ENCODE peak calls at places on chromosomes 5 and 9, in nine cellular contexts. One of them, this sample, is unnamed.

GRCh38 chr5:5135957-5136676 is 4.0 kb upstream of the ADAMTS16 start:
- DNase-seq in HFF-Myc: no peak
- DNase-seq in right cardiac atrium: no peak
- DNase-seq in neuronal stem cell: no peak
- DNase-seq in cardiac muscle cell: no peak
- DNase-seq in skeletal muscle cell: no peak
- DNase-seq in endodermal cell: peak
- DNase-seq in mesenchymal stem cell: peak
- DNase-seq in Caco-2: peak
- DNase-seq in this sample: peak

GRCh38 chr9:92607088-92607487 is 62.8 kb downstream of the IPPK start:
- DNase-seq in neuronal stem cell: no peak
- DNase-seq in cardiac muscle cell: peak
- DNase-seq in endodermal cell: no peak
- DNase-seq in HFF-Myc: peak
- DNase-seq in skeletal muscle cell: peak
- DNase-seq in Caco-2: no peak
- DNase-seq in mesenchymal stem cell: peak
- DNase-seq in right cardiac atrium: no peak
- DNase-seq in this sample: peak

GRCh38 chr5:15601274-15601673 is 101.3 kb downstream of the FBXL7 start:
- DNase-seq in neuronal stem cell: no peak
- DNase-seq in mesenchymal stem cell: no peak
- DNase-seq in endodermal cell: no peak
- DNase-seq in HFF-Myc: no peak
- DNase-seq in Caco-2: no peak
- DNase-seq in right cardiac atrium: no peak
- DNase-seq in skeletal muscle cell: no peak
- DNase-seq in cardiac muscle cell: no peak
- DNase-seq in this sample: no peak

GRCh38 chr9:36101916-36102741 is 34.4 kb upstream of the GLIPR2 start:
- DNase-seq in Caco-2: peak
- DNase-seq in skeletal muscle cell: peak
- DNase-seq in neuronal stem cell: no peak
- DNase-seq in mesenchymal stem cell: peak
- DNase-seq in endodermal cell: no peak
- DNase-seq in right cardiac atrium: no peak
- DNase-seq in HFF-Myc: peak
- DNase-seq in cardiac muscle cell: peak
- DNase-seq in this sample: peak

GRCh38 chr9:89189215-89189614 is 10.6 kb upstream of the SHC3 start:
- DNase-seq in HFF-Myc: no peak
- DNase-seq in cardiac muscle cell: no peak
- DNase-seq in right cardiac atrium: no peak
- DNase-seq in endodermal cell: no peak
- DNase-seq in Caco-2: no peak
- DNase-seq in skeletal muscle cell: no peak
- DNase-seq in neuronal stem cell: no peak
- DNase-seq in mesenchymal stem cell: peak
- DNase-seq in this sample: no peak

GRCh38 chr9:113675475-113675941 is 200.6 kb upstream of the ZNF618 start:
- DNase-seq in Caco-2: no peak
- DNase-seq in right cardiac atrium: peak
- DNase-seq in cardiac muscle cell: peak
- DNase-seq in HFF-Myc: peak
- DNase-seq in endodermal cell: no peak
- DNase-seq in neuronal stem cell: no peak
- DNase-seq in skeletal muscle cell: peak
- DNase-seq in mesenchymal stem cell: peak
- DNase-seq in this sample: peak

GRCh38 chr9:107283621-107284616 is 840 bp downstream of the RAD23B start:
- DNase-seq in right cardiac atrium: peak
- DNase-seq in neuronal stem cell: peak
- DNase-seq in Caco-2: peak
- DNase-seq in mesenchymal stem cell: peak
- DNase-seq in cardiac muscle cell: peak
- DNase-seq in HFF-Myc: peak
- DNase-seq in endodermal cell: peak
- DNase-seq in skeletal muscle cell: peak
- DNase-seq in this sample: peak

GRCh38 chr9:16671591-16672137 is 198.8 kb downstream of the BNC2 start:
- DNase-seq in endodermal cell: no peak
- DNase-seq in mesenchymal stem cell: peak
- DNase-seq in HFF-Myc: no peak
- DNase-seq in skeletal muscle cell: peak
- DNase-seq in cardiac muscle cell: peak
- DNase-seq in neuronal stem cell: no peak
- DNase-seq in right cardiac atrium: no peak
- DNase-seq in Caco-2: no peak
- DNase-seq in this sample: peak

GRCh38 chr5:102668220-102668930 is 86.7 kb upstream of the PAM start:
- DNase-seq in cardiac muscle cell: no peak
- DNase-seq in endodermal cell: no peak
- DNase-seq in mesenchymal stem cell: no peak
- DNase-seq in HFF-Myc: no peak
- DNase-seq in skeletal muscle cell: no peak
- DNase-seq in right cardiac atrium: no peak
- DNase-seq in neuronal stem cell: no peak
- DNase-seq in Caco-2: no peak
- DNase-seq in this sample: no peak

GRCh38 chr5:102663771-102664530 is 91.2 kb upstream of the PAM start:
- DNase-seq in mesenchymal stem cell: peak
- DNase-seq in cardiac muscle cell: no peak
- DNase-seq in neuronal stem cell: no peak
- DNase-seq in Caco-2: no peak
- DNase-seq in HFF-Myc: no peak
- DNase-seq in endodermal cell: no peak
- DNase-seq in skeletal muscle cell: no peak
- DNase-seq in right cardiac atrium: no peak
- DNase-seq in this sample: peak

GRCh38 chr5:102664946-102665345 is 90.2 kb upstream of the PAM start:
- DNase-seq in mesenchymal stem cell: no peak
- DNase-seq in skeletal muscle cell: no peak
- DNase-seq in neuronal stem cell: no peak
- DNase-seq in endodermal cell: no peak
- DNase-seq in HFF-Myc: no peak
- DNase-seq in right cardiac atrium: no peak
- DNase-seq in Caco-2: no peak
- DNase-seq in cardiac muscle cell: no peak
- DNase-seq in this sample: no peak

GRCh38 chr5:102670224-102670836 is 84.8 kb upstream of the PAM start:
- DNase-seq in HFF-Myc: no peak
- DNase-seq in endodermal cell: peak
- DNase-seq in Caco-2: peak
- DNase-seq in cardiac muscle cell: peak
- DNase-seq in neuronal stem cell: no peak
- DNase-seq in right cardiac atrium: peak
- DNase-seq in skeletal muscle cell: no peak
- DNase-seq in mesenchymal stem cell: no peak
- DNase-seq in this sample: peak

DNA sequence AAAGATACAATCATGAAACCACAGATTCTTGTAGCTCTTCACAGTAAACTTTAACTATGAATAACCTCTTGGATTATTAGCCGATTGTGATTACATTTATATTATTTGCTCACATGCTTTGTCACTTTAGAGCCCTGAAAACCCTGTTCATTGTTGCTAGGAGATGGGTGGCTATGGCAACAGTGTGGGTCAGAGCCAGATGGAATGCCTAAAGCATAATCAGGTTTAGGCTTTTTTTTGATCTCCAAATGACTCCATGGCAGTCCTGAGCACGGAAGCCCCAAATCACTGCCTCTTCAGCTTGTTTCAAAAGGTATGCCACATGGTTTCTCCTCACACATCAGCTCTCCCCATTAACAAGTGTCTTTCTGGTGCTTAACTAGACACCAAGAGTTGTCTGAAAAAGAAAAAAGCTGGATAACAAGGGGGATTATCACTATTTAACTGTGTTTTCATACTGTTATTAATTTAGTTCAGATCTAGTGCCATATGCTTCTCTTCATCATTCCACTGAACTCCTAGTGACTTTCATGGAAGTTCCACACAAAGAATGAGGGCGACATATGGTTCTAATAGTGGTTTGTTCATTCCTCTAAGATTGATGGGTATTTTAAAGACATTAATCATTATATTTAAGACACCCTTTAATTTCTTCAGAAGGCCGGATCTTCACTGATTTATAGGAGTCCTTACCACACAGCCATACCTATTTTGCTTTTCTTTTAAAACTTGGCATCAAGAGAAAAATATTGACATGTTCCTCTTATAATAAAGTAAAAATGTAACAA is 88.7 kb upstream of the PAM start:
- DNase-seq in mesenchymal stem cell: no peak
- DNase-seq in HFF-Myc: peak
- DNase-seq in neuronal stem cell: peak
- DNase-seq in cardiac muscle cell: peak
- DNase-seq in skeletal muscle cell: no peak
- DNase-seq in right cardiac atrium: no peak
- DNase-seq in Caco-2: no peak
- DNase-seq in endodermal cell: no peak
- DNase-seq in this sample: no peak
- H3K4me3 ChIP-seq in mesenchymal stem cell: no peak
- H3K4me3 ChIP-seq in HFF-Myc: no peak
- H3K4me3 ChIP-seq in neuronal stem cell: no peak
- H3K4me3 ChIP-seq in cardiac muscle cell: no peak
- H3K4me3 ChIP-seq in skeletal muscle cell: no peak
- H3K4me3 ChIP-seq in right cardiac atrium: no peak
- H3K4me3 ChIP-seq in Caco-2: no peak
- H3K4me3 ChIP-seq in endodermal cell: no peak
- H3K4me3 ChIP-seq in this sample: no peak

GRCh38 chr5:180848878-180849277 is 12.2 kb downstream of the ZFP62 start:
- DNase-seq in right cardiac atrium: no peak
- DNase-seq in skeletal muscle cell: no peak
- DNase-seq in neuronal stem cell: no peak
- DNase-seq in Caco-2: no peak
- DNase-seq in HFF-Myc: no peak
- DNase-seq in cardiac muscle cell: no peak
- DNase-seq in endodermal cell: no peak
- DNase-seq in mesenchymal stem cell: no peak
- DNase-seq in this sample: no peak

GRCh38 chr5:180850434-180851078 is 10.5 kb downstream of the ZFP62 start:
- DNase-seq in skeletal muscle cell: no peak
- DNase-seq in neuronal stem cell: no peak
- DNase-seq in right cardiac atrium: no peak
- DNase-seq in cardiac muscle cell: no peak
- DNase-seq in Caco-2: no peak
- DNase-seq in mesenchymal stem cell: no peak
- DNase-seq in HFF-Myc: no peak
- DNase-seq in endodermal cell: no peak
- DNase-seq in this sample: no peak

GRCh38 chr5:180848265-180848664 is 12.8 kb downstream of the ZFP62 start:
- DNase-seq in endodermal cell: no peak
- DNase-seq in neuronal stem cell: no peak
- DNase-seq in right cardiac atrium: no peak
- DNase-seq in mesenchymal stem cell: no peak
- DNase-seq in Caco-2: no peak
- DNase-seq in cardiac muscle cell: no peak
- DNase-seq in HFF-Myc: no peak
- DNase-seq in skeletal muscle cell: no peak
- DNase-seq in this sample: no peak

GRCh38 chr5:180852510-180852909 is 8.6 kb downstream of the ZFP62 start:
- DNase-seq in right cardiac atrium: no peak
- DNase-seq in skeletal muscle cell: no peak
- DNase-seq in endodermal cell: no peak
- DNase-seq in cardiac muscle cell: no peak
- DNase-seq in neuronal stem cell: no peak
- DNase-seq in HFF-Myc: no peak
- DNase-seq in Caco-2: no peak
- DNase-seq in mesenchymal stem cell: no peak
- DNase-seq in this sample: no peak

DNA sequence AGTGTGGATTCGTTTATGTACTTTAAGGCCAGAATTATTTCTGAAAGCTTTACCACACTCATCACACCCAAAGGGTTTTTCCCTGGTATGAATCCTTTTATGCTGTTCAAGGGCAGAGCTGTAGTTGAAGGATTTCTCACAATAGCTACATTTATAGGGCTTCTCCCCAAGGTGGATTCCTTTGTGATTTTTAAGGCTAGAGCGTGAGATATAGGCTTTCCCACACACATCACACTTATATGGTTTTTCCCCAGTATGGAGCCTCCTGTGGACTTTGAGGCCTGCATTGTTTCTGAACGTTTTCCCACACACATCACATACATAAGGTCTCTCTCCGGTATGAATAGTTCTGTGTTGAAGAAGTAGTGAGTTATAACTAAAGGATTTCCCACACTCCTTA is 11.2 kb downstream of the ZFP62 start:
- DNase-seq in Caco-2: no peak
- DNase-seq in endodermal cell: no peak
- DNase-seq in HFF-Myc: no peak
- DNase-seq in neuronal stem cell: no peak
- DNase-seq in cardiac muscle cell: no peak
- DNase-seq in mesenchymal stem cell: no peak
- DNase-seq in skeletal muscle cell: no peak
- DNase-seq in right cardiac atrium: no peak
- DNase-seq in this sample: no peak
- H3K4me3 ChIP-seq in Caco-2: no peak
- H3K4me3 ChIP-seq in endodermal cell: peak
- H3K4me3 ChIP-seq in HFF-Myc: no peak
- H3K4me3 ChIP-seq in neuronal stem cell: no peak
- H3K4me3 ChIP-seq in cardiac muscle cell: no peak
- H3K4me3 ChIP-seq in mesenchymal stem cell: no peak
- H3K4me3 ChIP-seq in skeletal muscle cell: no peak
- H3K4me3 ChIP-seq in right cardiac atrium: no peak
- H3K4me3 ChIP-seq in this sample: no peak

GRCh38 chr9:33161011-33161588 is 6.0 kb downstream of the B4GALT1 start:
- DNase-seq in Caco-2: peak
- DNase-seq in skeletal muscle cell: peak
- DNase-seq in endodermal cell: peak
- DNase-seq in HFF-Myc: peak
- DNase-seq in neuronal stem cell: peak
- DNase-seq in mesenchymal stem cell: peak
- DNase-seq in right cardiac atrium: peak
- DNase-seq in cardiac muscle cell: peak
- DNase-seq in this sample: peak
- H3K4me3 ChIP-seq in Caco-2: no peak
- H3K4me3 ChIP-seq in skeletal muscle cell: peak
- H3K4me3 ChIP-seq in endodermal cell: peak
- H3K4me3 ChIP-seq in HFF-Myc: peak
- H3K4me3 ChIP-seq in neuronal stem cell: no peak
- H3K4me3 ChIP-seq in mesenchymal stem cell: no peak
- H3K4me3 ChIP-seq in right cardiac atrium: no peak
- H3K4me3 ChIP-seq in cardiac muscle cell: no peak
- H3K4me3 ChIP-seq in this sample: peak

GRCh38 chr5:139306197-139306596 is 12.7 kb downstream of the MATR3 start:
- DNase-seq in right cardiac atrium: no peak
- DNase-seq in mesenchymal stem cell: no peak
- DNase-seq in endodermal cell: no peak
- DNase-seq in cardiac muscle cell: no peak
- DNase-seq in skeletal muscle cell: no peak
- DNase-seq in HFF-Myc: no peak
- DNase-seq in Caco-2: no peak
- DNase-seq in neuronal stem cell: no peak
- DNase-seq in this sample: no peak

GRCh38 chr5:139306628-139307379 is 13.3 kb downstream of the MATR3 start:
- DNase-seq in mesenchymal stem cell: no peak
- DNase-seq in skeletal muscle cell: no peak
- DNase-seq in Caco-2: no peak
- DNase-seq in cardiac muscle cell: no peak
- DNase-seq in endodermal cell: no peak
- DNase-seq in HFF-Myc: no peak
- DNase-seq in neuronal stem cell: no peak
- DNase-seq in right cardiac atrium: no peak
- DNase-seq in this sample: no peak

GRCh38 chr5:139301766-139302499 is 8.4 kb downstream of the MATR3 start:
- DNase-seq in endodermal cell: peak
- DNase-seq in mesenchymal stem cell: no peak
- DNase-seq in HFF-Myc: no peak
- DNase-seq in right cardiac atrium: no peak
- DNase-seq in Caco-2: no peak
- DNase-seq in skeletal muscle cell: no peak
- DNase-seq in cardiac muscle cell: no peak
- DNase-seq in neuronal stem cell: no peak
- DNase-seq in this sample: no peak

GRCh38 chr5:139308797-139309196 is 15.3 kb downstream of the MATR3 start:
- DNase-seq in mesenchymal stem cell: no peak
- DNase-seq in cardiac muscle cell: no peak
- DNase-seq in neuronal stem cell: no peak
- DNase-seq in Caco-2: no peak
- DNase-seq in skeletal muscle cell: no peak
- DNase-seq in right cardiac atrium: no peak
- DNase-seq in HFF-Myc: no peak
- DNase-seq in endodermal cell: no peak
- DNase-seq in this sample: no peak

GRCh38 chr5:139304391-139305324 is 11.1 kb downstream of the MATR3 start:
- DNase-seq in Caco-2: no peak
- DNase-seq in right cardiac atrium: no peak
- DNase-seq in cardiac muscle cell: no peak
- DNase-seq in HFF-Myc: no peak
- DNase-seq in endodermal cell: no peak
- DNase-seq in skeletal muscle cell: no peak
- DNase-seq in mesenchymal stem cell: no peak
- DNase-seq in neuronal stem cell: no peak
- DNase-seq in this sample: no peak
- H3K4me3 ChIP-seq in Caco-2: no peak
- H3K4me3 ChIP-seq in right cardiac atrium: no peak
- H3K4me3 ChIP-seq in cardiac muscle cell: no peak
- H3K4me3 ChIP-seq in HFF-Myc: no peak
- H3K4me3 ChIP-seq in endodermal cell: no peak
- H3K4me3 ChIP-seq in skeletal muscle cell: no peak
- H3K4me3 ChIP-seq in mesenchymal stem cell: no peak
- H3K4me3 ChIP-seq in neuronal stem cell: no peak
- H3K4me3 ChIP-seq in this sample: no peak